ENCODE peak calls at places on chromosomes 2 and 18, in six cellular contexts. P is mucosa of descending colon, J is GM20000, O is body of pancreas, T is hepatocyte, S is suprapubic skin. V is an unnamed sample.

GRCh38 chr18:70195852-70196434 is 9.5 kb downstream of the RTTN start:
- DNase-seq in O (peak), S (no peak), T (peak), J (no peak), P (no peak), V (peak)

GRCh38 chr2:135056790-135057189 is 4.7 kb downstream of the RAB3GAP1 start:
- DNase-seq in J (no peak), T (no peak), S (no peak), O (no peak), P (no peak), V (peak)

GRCh38 chr2:194380011-194380410 is 1277.0 kb upstream of the SLC39A10 start:
- DNase-seq in P (no peak), T (no peak), J (no peak), S (no peak), O (no peak), V (no peak)

GRCh38 chr2:2805263-2805662 is 474.2 kb upstream of the MYT1L start:
- DNase-seq in T (no peak), O (no peak), P (no peak), J (no peak), S (no peak), V (no peak)

GRCh38 chr2:96893289-96894150 is 23.6 kb upstream of the SEMA4C start:
- DNase-seq in S (no peak), T (no peak), J (no peak), P (no peak), O (no peak), V (no peak)

GRCh38 chr2:209321581-209321980 is 102.3 kb upstream of the MAP2 start:
- DNase-seq in T (no peak), J (no peak), O (no peak), P (no peak), S (no peak), V (no peak)

GRCh38 chr2:48543895-48544294 is 13.9 kb downstream of the STON1 start:
- DNase-seq in O (no peak), S (no peak), P (no peak), T (no peak), J (no peak), V (no peak)

GRCh38 chr2:222318712-222319575 is 20.1 kb upstream of the PAX3 start:
- DNase-seq in P (peak), S (no peak), J (peak), O (no peak), T (peak), V (no peak)

GRCh38 chr2:16960579-16960978 is 294.9 kb upstream of the CYRIA start:
- DNase-seq in O (no peak), J (peak), T (no peak), S (no peak), P (no peak), V (no peak)

GRCh38 chr18:24414349-24415003 is 12.0 kb upstream of the IMPACT start:
- DNase-seq in T (no peak), S (no peak), P (no peak), O (no peak), J (no peak), V (no peak)

GRCh38 chr2:241884951-241885700 is 15.6 kb downstream of the RTP5 start:
- DNase-seq in J (no peak), T (no peak), S (no peak), P (no peak), O (peak), V (no peak)

GRCh38 chr2:144477281-144477942 is 42.5 kb downstream of the ZEB2 start:
- DNase-seq in O (no peak), T (no peak), P (no peak), J (no peak), S (no peak), V (peak)

GRCh38 chr2:43370705-43371104 is 144.3 kb upstream of the ZFP36L2 start:
- DNase-seq in O (no peak), P (no peak), T (no peak), S (no peak), J (no peak), V (peak)

GRCh38 chr2:69434753-69435152 is 2.5 kb downstream of the NFU1 start:
- DNase-seq in O (no peak), J (no peak), S (no peak), P (no peak), T (no peak), V (no peak)

GRCh38 chr2:190535586-190535985 is 1.1 kb upstream of the NEMP2 start:
- DNase-seq in J (no peak), S (no peak), P (no peak), T (no peak), O (no peak), V (no peak)

GRCh38 chr2:232615339-232615738 is 18.1 kb upstream of the EFHD1 start:
- DNase-seq in J (no peak), T (no peak), O (no peak), S (no peak), P (no peak), V (no peak)

GRCh38 chr2:58042486-58042970 is 4.1 kb upstream of the VRK2 start:
- DNase-seq in O (no peak), P (no peak), J (no peak), S (no peak), T (peak), V (peak)

GRCh38 chr18:78601923-78602322 is 377.7 kb upstream of the SALL3 start:
- DNase-seq in J (no peak), T (no peak), O (no peak), P (no peak), S (no peak), V (no peak)

GRCh38 chr2:8324164-8324848 is 357.6 kb upstream of the ID2 start:
- DNase-seq in T (peak), S (no peak), J (no peak), P (no peak), O (no peak), V (no peak)

GRCh38 chr2:3678212-3678611 is 20.2 kb downstream of the ALLC start:
- DNase-seq in J (no peak), P (no peak), S (peak), T (no peak), O (no peak), V (no peak)

GRCh38 chr2:214649440-214650205 is 159.9 kb downstream of the BARD1 start:
- DNase-seq in T (no peak), P (no peak), J (no peak), O (no peak), S (no peak), V (peak)

GRCh38 chr2:50509852-50510251 is 522.1 kb downstream of the NRXN1 start:
- DNase-seq in T (no peak), S (no peak), P (no peak), O (no peak), J (no peak), V (no peak)

GRCh38 chr2:15882761-15883497 is 57.4 kb upstream of the MYCN start:
- DNase-seq in S (no peak), P (no peak), O (no peak), J (no peak), T (no peak), V (no peak)

GRCh38 chr18:78246588-78246987 is 733.0 kb upstream of the SALL3 start:
- DNase-seq in J (no peak), T (no peak), P (no peak), O (no peak), S (no peak), V (no peak)

GRCh38 chr2:172046080-172046678 is 39.1 kb upstream of the DLX1 start:
- DNase-seq in T (no peak), O (no peak), J (no peak), S (no peak), P (no peak), V (no peak)

GRCh38 chr2:134919360-134920210 is 963 bp downstream of the CCNT2 start:
- DNase-seq in S (peak), O (peak), P (peak), T (no peak), J (peak), V (peak)

GRCh38 chr2:49332415-49332814 is 178.1 kb upstream of the FSHR start:
- DNase-seq in T (no peak), O (no peak), S (no peak), P (no peak), J (no peak), V (no peak)

GRCh38 chr2:65576861-65577601 is 144.6 kb upstream of the SPRED2 start:
- DNase-seq in S (peak), T (peak), P (no peak), O (no peak), J (no peak), V (peak)

GRCh38 chr18:78704960-78705600 is 274.5 kb upstream of the SALL3 start:
- DNase-seq in P (no peak), S (peak), O (no peak), J (no peak), T (no peak), V (no peak)

GRCh38 chr2:27960237-27960912 is 69.8 kb downstream of the BABAM2 start:
- DNase-seq in J (no peak), T (peak), S (no peak), P (no peak), O (no peak), V (peak)

GRCh38 chr18:38611036-38611964 is 1045.7 kb upstream of the CELF4 start:
- DNase-seq in P (no peak), J (peak), O (no peak), T (no peak), S (no peak), V (no peak)

GRCh38 chr18:8696749-8697211 is 8.6 kb upstream of the MTCL1 start:
- DNase-seq in P (peak), S (no peak), T (peak), J (peak), O (peak), V (peak)

GRCh38 chr2:136171223-136171622 is 53.3 kb upstream of the CXCR4 start:
- DNase-seq in J (no peak), P (no peak), O (no peak), T (no peak), S (no peak), V (no peak)
- TF ChIP-seq CTCF in J (peak), P (no peak), O (no peak), T (no peak), S (no peak), V (no peak)

GRCh38 chr2:75100691-75101236 is 98.6 kb downstream of the TACR1 start:
- DNase-seq in J (no peak), P (no peak), T (no peak), S (no peak), O (no peak), V (peak)
- TF ChIP-seq CTCF in J (no peak), P (no peak), T (no peak), S (no peak), O (no peak), V (no peak)

GRCh38 chr2:61419570-61419969 is 51.3 kb downstream of the USP34 start:
- DNase-seq in T (no peak), P (no peak), S (no peak), J (no peak), O (no peak), V (no peak)
- TF ChIP-seq CTCF in T (no peak), P (no peak), S (no peak), J (no peak), O (no peak), V (no peak)

GRCh38 chr2:46309052-46309953 is 12.1 kb downstream of the EPAS1 start:
- DNase-seq in J (no peak), O (no peak), S (peak), T (peak), P (no peak), V (no peak)

GRCh38 chr2:46306320-46306719 is 9.1 kb downstream of the EPAS1 start:
- DNase-seq in J (no peak), T (peak), O (no peak), S (no peak), P (no peak), V (no peak)

GRCh38 chr2:46308629-46309028 is 11.4 kb downstream of the EPAS1 start:
- DNase-seq in J (no peak), S (no peak), T (no peak), P (no peak), O (no peak), V (no peak)

GRCh38 chr2:46306988-46307655 is 9.9 kb downstream of the EPAS1 start:
- DNase-seq in P (peak), J (no peak), T (no peak), S (peak), O (no peak), V (no peak)

DNA sequence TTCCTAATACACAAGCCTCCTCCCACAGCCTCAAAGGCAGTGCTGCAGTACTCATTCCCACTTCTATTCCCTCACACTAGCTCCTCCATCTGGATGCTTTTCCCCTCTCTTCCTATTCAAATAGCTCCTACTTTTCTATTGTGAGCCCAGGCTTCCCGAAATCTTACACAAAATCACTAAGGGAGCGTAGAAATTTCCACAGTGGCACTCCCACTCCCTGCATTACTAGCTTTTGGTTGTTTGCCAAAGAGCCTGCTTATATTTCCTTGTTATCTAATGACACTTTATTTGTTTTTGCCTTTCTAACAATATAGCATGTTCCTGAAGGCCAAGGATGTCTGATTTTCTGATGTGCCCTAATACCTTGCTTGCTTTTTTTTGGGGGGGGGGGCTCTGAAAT is 10.9 kb downstream of the EPAS1 start:
- DNase-seq in S (no peak), P (no peak), J (no peak), T (no peak), O (no peak), V (no peak)
- TF ChIP-seq CTCF in S (no peak), P (no peak), J (no peak), T (no peak), O (no peak), V (no peak)

GRCh38 chr2:187054501-187055319 is 205.7 kb upstream of the ZSWIM2 start:
- DNase-seq in S (no peak), T (no peak), J (no peak), P (no peak), O (no peak), V (no peak)
- TF ChIP-seq CTCF in S (no peak), T (no peak), J (no peak), P (no peak), O (no peak), V (peak)

GRCh38 chr18:477565-477964 is 22.9 kb downstream of the COLEC12 start:
- DNase-seq in O (peak), S (no peak), P (no peak), T (no peak), J (peak), V (no peak)
- TF ChIP-seq CTCF in O (peak), S (no peak), P (no peak), T (peak), J (peak), V (peak)